ENCODE peak calls at places on chromosomes 7 and 10, in six cellular contexts. L is T-cell, B is neural progenitor cell, D is NB4, C is left cardiac atrium, E is cardiac fibroblast. X is an unnamed sample.

GRCh38 chr7:99102809-99103690 is 40.9 kb downstream of the SMURF1 start:
- DNase-seq in D (no peak), L (no peak), B (no peak), C (no peak), E (peak; percentile 88), X (no peak)

GRCh38 chr10:23067939-23068775 is 27.2 kb upstream of the MSRB2 start:
- DNase-seq in B (peak; percentile 87), C (peak; percentile 84), E (peak; percentile 75), D (peak; percentile 65), L (peak; percentile 56), X (peak; percentile 45)

GRCh38 chr7:4665661-4666060 is 16.4 kb upstream of the FOXK1 start:
- DNase-seq in L (no peak), B (no peak), D (peak; percentile 58), E (peak; percentile 98), C (no peak), X (no peak)

GRCh38 chr10:31142026-31142425 is 110.4 kb upstream of the ZNF438 start:
- DNase-seq in E (peak; percentile 59), B (no peak), D (peak; percentile 15), L (no peak), C (no peak), X (no peak)

GRCh38 chr7:40918701-40919271 is 784.0 kb downstream of the SUGCT start:
- DNase-seq in E (peak; percentile 82), D (no peak), C (no peak), L (no peak), B (no peak), X (no peak)

GRCh38 chr7:47227762-47228177 is 354.1 kb downstream of the TNS3 start:
- DNase-seq in L (no peak), B (no peak), C (peak; percentile 30), E (peak; percentile 68), D (peak; percentile 100), X (no peak)

GRCh38 chr10:105634283-105634682 is 993.2 kb downstream of the SORCS3 start:
- DNase-seq in B (no peak), C (no peak), E (no peak), L (no peak), D (no peak), X (no peak)

GRCh38 chr10:5530846-5531557 is 6.2 kb downstream of the CALML3 start:
- DNase-seq in D (no peak), B (no peak), E (no peak), L (no peak), C (no peak), X (no peak)

GRCh38 chr10:76408646-76409045 is 977.2 kb downstream of the LRMDA start:
- DNase-seq in D (no peak), L (no peak), C (no peak), E (no peak), B (no peak), X (no peak)

GRCh38 chr7:132118641-132119040 is 457.6 kb downstream of the PLXNA4 start:
- DNase-seq in C (no peak), L (no peak), E (no peak), B (no peak), D (no peak), X (no peak)

GRCh38 chr7:11557627-11558026 is 274.4 kb downstream of the THSD7A start:
- DNase-seq in L (no peak), D (peak; percentile 95), E (peak; percentile 32), B (peak; percentile 83), C (no peak), X (no peak)

GRCh38 chr10:103772096-103772845 is 83.1 kb downstream of the SH3PXD2A start:
- DNase-seq in B (peak; percentile 90), C (peak; percentile 86), D (peak; percentile 83), L (peak; percentile 36), E (peak; percentile 73), X (peak; percentile 49)

GRCh38 chr10:126160971-126161630 is 227.2 kb downstream of the ADAM12 start:
- DNase-seq in E (peak; percentile 57), B (peak; percentile 64), C (no peak), L (no peak), D (peak; percentile 39), X (no peak)

GRCh38 chr10:71084061-71084817 is 128.1 kb upstream of the UNC5B start:
- DNase-seq in B (no peak), L (no peak), D (no peak), E (no peak), C (no peak), X (no peak)

GRCh38 chr7:87961754-87962153 is 27.7 kb downstream of the ADAM22 start:
- DNase-seq in L (no peak), D (no peak), B (no peak), C (no peak), E (no peak), X (no peak)

GRCh38 chr10:75353183-75353582 is 48.4 kb downstream of the ZNF503 start:
- DNase-seq in B (no peak), C (no peak), E (no peak), D (no peak), L (no peak), X (no peak)

GRCh38 chr7:66146701-66147100 is 32.1 kb downstream of the CRCP start:
- DNase-seq in D (no peak), C (no peak), L (no peak), B (no peak), E (peak; percentile 13), X (no peak)

GRCh38 chr7:108054537-108054936 is 51.6 kb upstream of the LAMB1 start:
- DNase-seq in C (no peak), L (no peak), D (no peak), E (no peak), B (no peak), X (no peak)

GRCh38 chr10:488081-488932 is 201.2 kb downstream of the DIP2C start:
- DNase-seq in B (no peak), C (no peak), L (no peak), D (no peak), E (no peak), X (no peak)

GRCh38 chr10:29970576-29970975 is 88.8 kb downstream of the JCAD start:
- DNase-seq in D (no peak), E (no peak), L (no peak), B (no peak), C (peak; percentile 61), X (no peak)

GRCh38 chr10:121457729-121458128 is 140.5 kb downstream of the FGFR2 start:
- DNase-seq in C (no peak), L (no peak), B (no peak), E (no peak), D (no peak), X (no peak)

GRCh38 chr7:140571537-140572122 is 69.0 kb downstream of the DENND2A start:
- DNase-seq in E (peak; percentile 23), C (no peak), D (no peak), L (no peak), B (no peak), X (no peak)

GRCh38 chr7:44709945-44710596 is 38.6 kb upstream of the ZMIZ2 start:
- DNase-seq in B (no peak), D (no peak), E (no peak), L (no peak), C (no peak), X (no peak)

GRCh38 chr10:24793648-24794379 is 70.1 kb upstream of the ARHGAP21 start:
- DNase-seq in L (no peak), B (no peak), E (peak; percentile 39), D (no peak), C (no peak), X (no peak)

GRCh38 chr10:125868372-125868975 is 12.6 kb downstream of the DHX32 start:
- DNase-seq in C (no peak), D (peak; percentile 60), E (peak; percentile 75), B (peak; percentile 54), L (peak; percentile 3), X (no peak)

GRCh38 chr10:122475581-122475980 is 14.2 kb downstream of the HTRA1 start:
- DNase-seq in C (no peak), L (no peak), E (no peak), D (no peak), B (peak; percentile 77), X (no peak)

GRCh38 chr10:23405540-23405939 is 33.3 kb upstream of the OTUD1 start:
- DNase-seq in L (no peak), C (peak; percentile 28), B (no peak), D (peak; percentile 0), E (peak; percentile 7), X (no peak)

GRCh38 chr10:16792675-16793074 is 24.5 kb downstream of the RSU1 start:
- DNase-seq in L (no peak), E (peak; percentile 7), B (no peak), C (peak; percentile 39), D (no peak), X (no peak)

GRCh38 chr10:101903827-101904520 is 60.4 kb upstream of the KCNIP2 start:
- DNase-seq in D (no peak), C (no peak), E (peak; percentile 21), L (no peak), B (peak; percentile 41), X (no peak)

GRCh38 chr7:17986826-17987225 is 40.8 kb downstream of the PRPS1L1 start:
- DNase-seq in C (no peak), D (no peak), B (no peak), E (peak; percentile 87), L (no peak), X (no peak)

GRCh38 chr7:80884511-80885195 is 34.2 kb downstream of the SEMA3C start:
- DNase-seq in E (peak; percentile 47), C (no peak), D (no peak), L (no peak), B (no peak), X (no peak)

GRCh38 chr7:12728192-12728538 is 40.7 kb downstream of the ARL4A start:
- DNase-seq in E (peak; percentile 78), L (no peak), B (no peak), C (no peak), D (no peak), X (no peak)

GRCh38 chr7:143013897-143014296 is 13.0 kb downstream of the OR9A2 start:
- DNase-seq in E (peak; percentile 84), C (no peak), B (no peak), L (no peak), D (no peak), X (no peak)

X was measured in CD8-positive, alpha-beta memory T cell.